ENCODE peak calls at places on chromosomes 7 and 10, in six cellular contexts. Z, U, D, G, O and X are unnamed samples.

GRCh38 chr7:92695308-92696261 is 105.4 kb upstream of the FAM133B start:
- DNase-seq in O (peak), G (no peak), U (peak), D (no peak), Z (no peak), X (no peak)

GRCh38 chr7:106681815-106682495 is 21.0 kb upstream of the CCDC71L start:
- DNase-seq in G (no peak), U (peak), D (no peak), O (peak), Z (no peak), X (no peak)

GRCh38 chr7:55021951-55022617 is 3.3 kb downstream of the EGFR start:
- DNase-seq in G (no peak), O (no peak), U (no peak), Z (no peak), D (no peak), X (no peak)

GRCh38 chr10:116265686-116266085 is 7.3 kb downstream of the GFRA1 start:
- DNase-seq in Z (no peak), D (no peak), G (no peak), U (no peak), O (no peak), X (no peak)

GRCh38 chr10:96366508-96366907 is 7.7 kb upstream of the OPALIN start:
- DNase-seq in D (no peak), Z (no peak), O (no peak), G (no peak), U (no peak), X (no peak)

GRCh38 chr7:142445019-142445686 is 187.3 kb upstream of the PRSS58 start:
- DNase-seq in U (no peak), G (peak), D (no peak), O (no peak), Z (peak), X (peak)

GRCh38 chr10:42836771-42837468 is 54.3 kb downstream of the BMS1 start:
- DNase-seq in D (no peak), O (no peak), U (peak), Z (no peak), G (no peak), X (no peak)

GRCh38 chr10:29627201-29628105 is 7.3 kb downstream of the SVIL start:
- DNase-seq in U (peak), D (no peak), G (no peak), O (no peak), Z (no peak), X (no peak)

GRCh38 chr10:23994459-23995046 is 214.4 kb upstream of the KIAA1217 start:
- DNase-seq in Z (peak), U (peak), G (no peak), O (peak), D (peak), X (no peak)

GRCh38 chr7:44286182-44286617 is 39.2 kb downstream of the CAMK2B start:
- DNase-seq in D (peak), G (peak), Z (peak), O (no peak), U (no peak), X (no peak)

GRCh38 chr10:102946992-102947391 is 28.9 kb downstream of the CNNM2 start:
- DNase-seq in Z (no peak), D (no peak), O (no peak), U (no peak), G (no peak), X (no peak)

GRCh38 chr10:91088300-91089140 is 131.9 kb upstream of the PCGF5 start:
- DNase-seq in G (no peak), Z (no peak), D (peak), U (peak), O (no peak), X (peak)

GRCh38 chr10:59176241-59177030 is at the start of gene PHYHIPL:
- DNase-seq in Z (no peak), D (peak), O (no peak), G (no peak), U (no peak), X (no peak)

GRCh38 chr7:44063894-44064651 is 1.3 kb downstream of the PGAM2 start:
- DNase-seq in D (no peak), O (no peak), U (no peak), G (no peak), Z (no peak), X (no peak)

GRCh38 chr10:113007343-113007771 is 57.3 kb downstream of the TCF7L2 start:
- DNase-seq in O (no peak), U (no peak), G (peak), Z (peak), D (no peak), X (peak)

GRCh38 chr7:130216750-130217149 is 9.1 kb downstream of the SSMEM1 start:
- DNase-seq in D (no peak), U (no peak), Z (no peak), O (no peak), G (no peak), X (no peak)

GRCh38 chr10:20855398-20856038 is 41.6 kb downstream of the NEBL start:
- DNase-seq in U (peak), D (no peak), G (no peak), O (peak), Z (no peak), X (no peak)

GRCh38 chr7:129122751-129123516 is 21.6 kb upstream of the TSPAN33 start:
- DNase-seq in Z (peak), D (no peak), G (no peak), U (peak), O (no peak), X (no peak)

GRCh38 chr7:41207141-41207540 is 495.7 kb downstream of the INHBA start:
- DNase-seq in Z (no peak), G (no peak), U (no peak), D (no peak), O (no peak), X (no peak)

GRCh38 chr7:130956417-130957139 is 222.6 kb upstream of the KLF14 start:
- DNase-seq in Z (no peak), G (no peak), U (peak), D (no peak), O (no peak), X (no peak)

GRCh38 chr7:39688611-39689485 is 65.5 kb downstream of the RALA start:
- DNase-seq in D (no peak), G (no peak), O (peak), Z (peak), U (no peak), X (no peak)